ENCODE peak calls at places on chromosomes 13 and 19, in nine cellular contexts. One of them, this sample, is unnamed.

GRCh38 chr13:90485441-90485840 is 862.0 kb upstream of the MIR17HG start:
- DNase-seq in spleen: no peak
- DNase-seq in OCI-LY7: no peak
- DNase-seq in CD4-positive, CD25-positive, alpha-beta regulatory T cell: no peak
- DNase-seq in CD8-positive, alpha-beta memory T cell: no peak
- DNase-seq in lung: no peak
- DNase-seq in HL-60: no peak
- DNase-seq in heart left ventricle: no peak
- DNase-seq in DND-41: no peak
- DNase-seq in this sample: no peak

GRCh38 chr19:21463449-21464105 is 41.8 kb upstream of the ZNF429 start:
- DNase-seq in spleen: peak; percentile 74
- DNase-seq in CD4-positive, CD25-positive, alpha-beta regulatory T cell: no peak
- DNase-seq in CD8-positive, alpha-beta memory T cell: no peak
- DNase-seq in HL-60: no peak
- DNase-seq in lung: peak; percentile 61
- DNase-seq in OCI-LY7: no peak
- DNase-seq in DND-41: peak; percentile 93
- DNase-seq in heart left ventricle: peak; percentile 50
- DNase-seq in this sample: peak; percentile 21

GRCh38 chr13:41007359-41008118 is 11.6 kb downstream of the ELF1 start:
- DNase-seq in lung: no peak
- DNase-seq in HL-60: peak; percentile 76
- DNase-seq in heart left ventricle: no peak
- DNase-seq in DND-41: peak; percentile 36
- DNase-seq in spleen: no peak
- DNase-seq in CD4-positive, CD25-positive, alpha-beta regulatory T cell: no peak
- DNase-seq in CD8-positive, alpha-beta memory T cell: no peak
- DNase-seq in OCI-LY7: peak; percentile 75
- DNase-seq in this sample: no peak

GRCh38 chr19:41430907-41431306 is 3.7 kb upstream of the B3GNT8 start:
- DNase-seq in lung: no peak
- DNase-seq in CD8-positive, alpha-beta memory T cell: no peak
- DNase-seq in OCI-LY7: no peak
- DNase-seq in heart left ventricle: no peak
- DNase-seq in CD4-positive, CD25-positive, alpha-beta regulatory T cell: no peak
- DNase-seq in HL-60: no peak
- DNase-seq in DND-41: no peak
- DNase-seq in spleen: no peak
- DNase-seq in this sample: no peak

GRCh38 chr13:99575376-99575775 is 74.1 kb downstream of the TM9SF2 start:
- DNase-seq in HL-60: no peak
- DNase-seq in heart left ventricle: no peak
- DNase-seq in CD8-positive, alpha-beta memory T cell: no peak
- DNase-seq in CD4-positive, CD25-positive, alpha-beta regulatory T cell: no peak
- DNase-seq in lung: no peak
- DNase-seq in DND-41: no peak
- DNase-seq in OCI-LY7: no peak
- DNase-seq in spleen: no peak
- DNase-seq in this sample: no peak

GRCh38 chr19:3210347-3211017 is 14.0 kb upstream of the CELF5 start:
- DNase-seq in spleen: peak; percentile 91
- DNase-seq in OCI-LY7: peak; percentile 63
- DNase-seq in lung: peak; percentile 67
- DNase-seq in HL-60: peak; percentile 65
- DNase-seq in DND-41: peak; percentile 68
- DNase-seq in CD8-positive, alpha-beta memory T cell: peak; percentile 71
- DNase-seq in CD4-positive, CD25-positive, alpha-beta regulatory T cell: peak; percentile 54
- DNase-seq in heart left ventricle: no peak
- DNase-seq in this sample: no peak

GRCh38 chr19:41302624-41303351 is 7.2 kb upstream of the CCDC97 start:
- DNase-seq in spleen: peak; percentile 92
- DNase-seq in HL-60: peak; percentile 45
- DNase-seq in OCI-LY7: no peak
- DNase-seq in CD4-positive, CD25-positive, alpha-beta regulatory T cell: peak; percentile 39
- DNase-seq in lung: no peak
- DNase-seq in CD8-positive, alpha-beta memory T cell: peak; percentile 83
- DNase-seq in DND-41: no peak
- DNase-seq in heart left ventricle: no peak
- DNase-seq in this sample: no peak

GRCh38 chr19:16736709-16737108 is 17.1 kb downstream of the NWD1 start:
- DNase-seq in HL-60: no peak
- DNase-seq in lung: no peak
- DNase-seq in CD4-positive, CD25-positive, alpha-beta regulatory T cell: no peak
- DNase-seq in spleen: no peak
- DNase-seq in CD8-positive, alpha-beta memory T cell: no peak
- DNase-seq in heart left ventricle: no peak
- DNase-seq in OCI-LY7: peak; percentile 53
- DNase-seq in DND-41: no peak
- DNase-seq in this sample: no peak

GRCh38 chr13:113932060-113932459 is 41.8 kb downstream of the C13orf46 start:
- DNase-seq in spleen: peak; percentile 6
- DNase-seq in heart left ventricle: peak; percentile 11
- DNase-seq in OCI-LY7: no peak
- DNase-seq in CD4-positive, CD25-positive, alpha-beta regulatory T cell: no peak
- DNase-seq in DND-41: no peak
- DNase-seq in CD8-positive, alpha-beta memory T cell: no peak
- DNase-seq in HL-60: no peak
- DNase-seq in lung: no peak
- DNase-seq in this sample: no peak

GRCh38 chr19:3366761-3367571 is 583 bp downstream of the NFIC start:
- DNase-seq in lung: no peak
- DNase-seq in OCI-LY7: no peak
- DNase-seq in DND-41: peak; percentile 50
- DNase-seq in spleen: peak; percentile 84
- DNase-seq in CD4-positive, CD25-positive, alpha-beta regulatory T cell: no peak
- DNase-seq in CD8-positive, alpha-beta memory T cell: no peak
- DNase-seq in heart left ventricle: peak; percentile 64
- DNase-seq in HL-60: peak; percentile 74
- DNase-seq in this sample: no peak

GRCh38 chr19:49951806-49952474 is 9.0 kb downstream of the SIGLEC11 start:
- DNase-seq in DND-41: no peak
- DNase-seq in HL-60: no peak
- DNase-seq in heart left ventricle: no peak
- DNase-seq in spleen: peak; percentile 23
- DNase-seq in OCI-LY7: no peak
- DNase-seq in lung: no peak
- DNase-seq in CD8-positive, alpha-beta memory T cell: no peak
- DNase-seq in CD4-positive, CD25-positive, alpha-beta regulatory T cell: no peak
- DNase-seq in this sample: no peak

GRCh38 chr19:49954092-49954825 is 6.7 kb downstream of the SIGLEC11 start:
- DNase-seq in CD4-positive, CD25-positive, alpha-beta regulatory T cell: no peak
- DNase-seq in heart left ventricle: no peak
- DNase-seq in HL-60: peak; percentile 60
- DNase-seq in CD8-positive, alpha-beta memory T cell: no peak
- DNase-seq in OCI-LY7: no peak
- DNase-seq in DND-41: no peak
- DNase-seq in lung: no peak
- DNase-seq in spleen: peak; percentile 48
- DNase-seq in this sample: no peak

GRCh38 chr19:49952906-49953305 is 8.1 kb downstream of the SIGLEC11 start:
- DNase-seq in CD4-positive, CD25-positive, alpha-beta regulatory T cell: no peak
- DNase-seq in heart left ventricle: no peak
- DNase-seq in CD8-positive, alpha-beta memory T cell: no peak
- DNase-seq in OCI-LY7: no peak
- DNase-seq in spleen: peak; percentile 22
- DNase-seq in DND-41: no peak
- DNase-seq in HL-60: no peak
- DNase-seq in lung: no peak
- DNase-seq in this sample: no peak

GRCh38 chr19:49952475-49952829 is 8.5 kb downstream of the SIGLEC11 start:
- DNase-seq in CD8-positive, alpha-beta memory T cell: no peak
- DNase-seq in HL-60: no peak
- DNase-seq in spleen: no peak
- DNase-seq in lung: no peak
- DNase-seq in OCI-LY7: no peak
- DNase-seq in DND-41: no peak
- DNase-seq in CD4-positive, CD25-positive, alpha-beta regulatory T cell: no peak
- DNase-seq in heart left ventricle: no peak
- DNase-seq in this sample: no peak

GRCh38 chr19:49953376-49953775 is 7.6 kb downstream of the SIGLEC11 start:
- DNase-seq in HL-60: peak; percentile 73
- DNase-seq in CD4-positive, CD25-positive, alpha-beta regulatory T cell: no peak
- DNase-seq in lung: no peak
- DNase-seq in spleen: peak; percentile 21
- DNase-seq in heart left ventricle: no peak
- DNase-seq in DND-41: no peak
- DNase-seq in CD8-positive, alpha-beta memory T cell: no peak
- DNase-seq in OCI-LY7: no peak
- DNase-seq in this sample: no peak
- H3K27ac ChIP-seq in HL-60: peak overlapping the region; percentile 30
- H3K27ac ChIP-seq in CD4-positive, CD25-positive, alpha-beta regulatory T cell: no peak overlapping the region
- H3K27ac ChIP-seq in lung: no peak overlapping the region
- H3K27ac ChIP-seq in spleen: peak overlapping the region; percentile 87
- H3K27ac ChIP-seq in heart left ventricle: no peak overlapping the region
- H3K27ac ChIP-seq in DND-41: no peak overlapping the region
- H3K27ac ChIP-seq in CD8-positive, alpha-beta memory T cell: no peak overlapping the region
- H3K27ac ChIP-seq in OCI-LY7: no peak overlapping the region
- H3K27ac ChIP-seq in this sample: no peak overlapping the region

DNA sequence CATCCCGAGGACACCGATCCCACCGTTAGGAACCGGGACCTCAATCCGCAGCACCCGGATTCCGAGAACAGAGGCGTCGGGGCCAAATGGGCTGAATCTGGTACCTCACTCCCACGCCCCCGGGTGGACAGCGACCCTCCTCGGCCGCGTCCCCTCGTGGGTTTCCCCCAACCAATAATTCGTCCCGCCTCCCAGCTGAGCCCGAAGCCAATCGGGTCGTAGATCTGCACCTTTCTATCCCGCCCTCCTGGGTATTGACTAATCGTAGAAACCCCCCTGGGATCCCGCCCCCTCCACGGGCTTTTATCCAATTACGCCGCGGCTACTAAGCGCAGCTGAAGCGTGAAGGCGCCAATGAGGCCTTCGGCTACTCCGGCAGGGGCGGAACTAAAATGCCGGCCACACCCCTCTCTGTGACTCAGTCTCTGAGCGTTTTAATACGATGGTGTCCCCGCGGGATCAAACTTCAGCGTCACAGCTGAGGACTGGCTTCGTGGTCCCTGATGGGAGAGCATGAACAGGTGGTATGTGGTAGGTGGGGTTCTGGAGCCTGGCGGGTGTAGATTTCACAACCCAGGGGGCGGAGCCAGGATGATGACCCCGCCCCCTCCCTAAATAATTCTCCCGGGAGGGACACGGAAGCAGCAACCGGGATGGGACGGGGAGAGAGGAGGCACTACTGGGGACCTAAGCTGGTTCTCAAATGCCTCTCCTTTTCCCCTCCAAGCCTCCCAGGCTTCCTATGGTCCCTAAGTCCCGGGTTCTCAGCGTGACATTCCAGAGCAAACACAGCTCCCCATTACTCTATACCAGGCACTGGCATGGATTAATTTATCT is at the start of the genes CCDC159 and TMEM205:
- DNase-seq in OCI-LY7: peak; percentile 100
- DNase-seq in CD8-positive, alpha-beta memory T cell: peak; percentile 99
- DNase-seq in DND-41: peak; percentile 100
- DNase-seq in HL-60: peak; percentile 99
- DNase-seq in spleen: peak; percentile 98
- DNase-seq in lung: peak; percentile 100
- DNase-seq in CD4-positive, CD25-positive, alpha-beta regulatory T cell: peak; percentile 99
- DNase-seq in heart left ventricle: peak; percentile 99
- DNase-seq in this sample: peak; percentile 91
- H3K27ac ChIP-seq in OCI-LY7: peak within 1 kb of the TSS; percentile 55
- H3K27ac ChIP-seq in CD8-positive, alpha-beta memory T cell: peak within 1 kb of the TSS; percentile 72
- H3K27ac ChIP-seq in DND-41: peak within 1 kb of the TSS; percentile 74
- H3K27ac ChIP-seq in HL-60: peak within 1 kb of the TSS; percentile 68
- H3K27ac ChIP-seq in spleen: peak within 1 kb of the TSS; percentile 85
- H3K27ac ChIP-seq in lung: peak within 1 kb of the TSS; percentile 55
- H3K27ac ChIP-seq in CD4-positive, CD25-positive, alpha-beta regulatory T cell: peak within 1 kb of the TSS; percentile 84
- H3K27ac ChIP-seq in heart left ventricle: peak within 1 kb of the TSS; percentile 83
- H3K27ac ChIP-seq in this sample: peak within 1 kb of the TSS; percentile 81

DNA sequence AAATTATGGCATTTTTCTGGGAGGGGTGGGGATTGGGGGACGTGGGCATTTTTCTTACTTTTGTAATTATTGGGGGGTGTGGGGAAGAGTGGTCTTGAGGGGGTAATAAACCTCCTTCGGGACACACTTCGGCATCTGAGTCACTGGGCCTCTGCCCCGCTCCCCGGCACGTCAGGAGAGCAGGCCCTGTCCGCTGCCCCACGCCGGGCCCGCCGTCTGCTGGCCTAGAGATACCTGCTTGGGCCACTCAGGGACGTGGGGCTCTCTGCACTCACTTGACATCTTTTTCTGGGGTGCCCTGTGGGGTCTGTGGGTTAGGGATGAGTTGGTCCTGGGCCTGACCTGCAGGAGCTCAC is 3.5 kb upstream of the FTL start:
- DNase-seq in OCI-LY7: no peak
- DNase-seq in DND-41: no peak
- DNase-seq in HL-60: no peak
- DNase-seq in heart left ventricle: no peak
- DNase-seq in CD8-positive, alpha-beta memory T cell: no peak
- DNase-seq in CD4-positive, CD25-positive, alpha-beta regulatory T cell: no peak
- DNase-seq in spleen: peak; percentile 83
- DNase-seq in lung: no peak
- DNase-seq in this sample: no peak
- H3K27ac ChIP-seq in OCI-LY7: peak overlapping the region; percentile 54
- H3K27ac ChIP-seq in DND-41: no peak overlapping the region
- H3K27ac ChIP-seq in HL-60: peak overlapping the region; percentile 93
- H3K27ac ChIP-seq in heart left ventricle: no peak overlapping the region
- H3K27ac ChIP-seq in CD8-positive, alpha-beta memory T cell: peak overlapping the region; percentile 94
- H3K27ac ChIP-seq in CD4-positive, CD25-positive, alpha-beta regulatory T cell: peak overlapping the region; percentile 82
- H3K27ac ChIP-seq in spleen: peak overlapping the region; percentile 95
- H3K27ac ChIP-seq in lung: peak overlapping the region; percentile 92
- H3K27ac ChIP-seq in this sample: peak overlapping the region; percentile 62

GRCh38 chr19:40219721-40220276 is 1.6 kb upstream of the TTC9B start:
- DNase-seq in heart left ventricle: no peak
- DNase-seq in OCI-LY7: no peak
- DNase-seq in HL-60: no peak
- DNase-seq in lung: no peak
- DNase-seq in CD8-positive, alpha-beta memory T cell: no peak
- DNase-seq in spleen: no peak
- DNase-seq in DND-41: no peak
- DNase-seq in CD4-positive, CD25-positive, alpha-beta regulatory T cell: no peak
- DNase-seq in this sample: no peak
- H3K27ac ChIP-seq in heart left ventricle: no peak overlapping the region
- H3K27ac ChIP-seq in OCI-LY7: no peak overlapping the region
- H3K27ac ChIP-seq in HL-60: no peak overlapping the region
- H3K27ac ChIP-seq in lung: no peak overlapping the region
- H3K27ac ChIP-seq in CD8-positive, alpha-beta memory T cell: no peak overlapping the region
- H3K27ac ChIP-seq in spleen: no peak overlapping the region
- H3K27ac ChIP-seq in DND-41: no peak overlapping the region
- H3K27ac ChIP-seq in CD4-positive, CD25-positive, alpha-beta regulatory T cell: no peak overlapping the region
- H3K27ac ChIP-seq in this sample: no peak overlapping the region

DNA sequence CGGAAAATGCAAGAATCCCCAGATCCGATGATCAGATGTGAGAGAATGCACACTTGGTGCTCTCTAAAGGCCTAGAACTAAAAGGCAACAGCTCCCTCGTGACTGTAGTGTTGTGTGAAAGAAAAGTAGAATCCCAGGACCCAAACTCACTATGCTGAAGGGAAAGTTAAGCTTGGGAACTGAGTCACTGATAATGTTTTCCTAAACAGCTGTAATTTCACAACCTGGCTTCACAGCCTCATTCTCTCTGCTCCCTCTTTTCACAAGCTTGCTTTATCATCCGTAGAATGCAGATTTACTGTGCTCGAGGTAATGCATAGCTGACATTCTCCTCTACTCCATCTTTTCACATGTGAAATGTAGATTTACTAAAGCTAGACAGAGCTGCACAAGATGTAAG is 111.0 kb downstream of the TNFRSF19 start:
- DNase-seq in OCI-LY7: no peak
- DNase-seq in spleen: no peak
- DNase-seq in lung: no peak
- DNase-seq in CD8-positive, alpha-beta memory T cell: no peak
- DNase-seq in DND-41: no peak
- DNase-seq in CD4-positive, CD25-positive, alpha-beta regulatory T cell: no peak
- DNase-seq in heart left ventricle: no peak
- DNase-seq in HL-60: no peak
- DNase-seq in this sample: no peak
- H3K27ac ChIP-seq in OCI-LY7: no peak overlapping the region
- H3K27ac ChIP-seq in spleen: no peak overlapping the region
- H3K27ac ChIP-seq in lung: no peak overlapping the region
- H3K27ac ChIP-seq in CD8-positive, alpha-beta memory T cell: no peak overlapping the region
- H3K27ac ChIP-seq in DND-41: no peak overlapping the region
- H3K27ac ChIP-seq in CD4-positive, CD25-positive, alpha-beta regulatory T cell: no peak overlapping the region
- H3K27ac ChIP-seq in heart left ventricle: no peak overlapping the region
- H3K27ac ChIP-seq in HL-60: no peak overlapping the region
- H3K27ac ChIP-seq in this sample: no peak overlapping the region